ENCODE peak calls at places on chromosome 11, in eight cellular contexts. R is A549; Q is fibroblast of lung; C is endothelial cell; Y is stimulated activated CD8-positive, alpha-beta memory T cell treated with anti-CD3 and anti-CD28 coated beads, Interleukin-15, amount 100 ng/mL, for 4 hours; S is OCI-LY7; X is adrenal gland; F is BE2C. L is an unnamed sample.

GRCh38 chr11:96486890-96487633 is 97.2 kb downstream of the JRKL start:
- DNase-seq in R (no peak), Q (peak; percentile 44), C (no peak), Y (no peak), S (no peak), X (peak; percentile 73), F (no peak), L (peak; percentile 39)

GRCh38 chr11:122157540-122158173 is 41.6 kb upstream of the BLID start:
- DNase-seq in R (no peak), Q (peak; percentile 55), C (no peak), Y (no peak), S (no peak), X (no peak), F (no peak), L (no peak)

GRCh38 chr11:131624526-131624925 is 254.1 kb downstream of the NTM start:
- DNase-seq in R (no peak), Q (no peak), C (no peak), Y (no peak), S (no peak), X (no peak), F (no peak), L (no peak)

GRCh38 chr11:47378011-47378835 is at the start of gene SPI1:
- DNase-seq in R (no peak), Q (no peak), C (no peak), Y (no peak), S (peak; percentile 91), X (no peak), F (peak; percentile 23), L (no peak)

GRCh38 chr11:48088682-48089050 is 108.3 kb downstream of the PTPRJ start:
- DNase-seq in R (no peak), Q (no peak), C (no peak), Y (no peak), S (no peak), X (no peak), F (no peak), L (no peak)

GRCh38 chr11:63553759-63554158 is 9.4 kb downstream of the PLAAT2 start:
- DNase-seq in R (no peak), Q (no peak), C (no peak), Y (no peak), S (peak; percentile 65), X (no peak), F (no peak), L (peak; percentile 35)

GRCh38 chr11:36292311-36292722 is 3.1 kb upstream of the COMMD9 start:
- DNase-seq in R (peak; percentile 44), Q (peak; percentile 61), C (peak; percentile 21), Y (no peak), S (peak; percentile 72), X (no peak), F (no peak), L (peak; percentile 60)

GRCh38 chr11:67600324-67601029 is 6.3 kb upstream of the NDUFV1 start:
- DNase-seq in R (no peak), Q (no peak), C (no peak), Y (no peak), S (peak; percentile 82), X (no peak), F (no peak), L (no peak)

GRCh38 chr11:1468002-1468401 is 18.6 kb downstream of the MOB2 start:
- DNase-seq in R (no peak), Q (no peak), C (no peak), Y (no peak), S (no peak), X (peak; percentile 37), F (no peak), L (no peak)

GRCh38 chr11:117734596-117734995 is 62.4 kb downstream of the DSCAML1 start:
- DNase-seq in R (no peak), Q (no peak), C (peak; percentile 21), Y (no peak), S (no peak), X (no peak), F (peak; percentile 39), L (no peak)

L was measured in SJSA1.